ENCODE peak calls at places on chromosomes 2 and 18, in seven cellular contexts. W, V, Y, U, M, K and Q are unnamed samples. For H3K27me3 and H3K4me1, the result is how much of the 10 kb centered on the place peaks cover.

GRCh38 chr18:45343365-45343764 is 271.9 kb upstream of the SLC14A2 start:
- DNase-seq in W (no peak), V (no peak), Y (peak), U (no peak), M (no peak), K (no peak), Q (no peak)

GRCh38 chr2:241869087-241869961 is at the start of gene RTP5:
- DNase-seq in W (no peak), V (no peak), Y (no peak), U (no peak), M (no peak), K (no peak), Q (no peak)

GRCh38 chr2:109203246-109204011 is 74.4 kb downstream of the SH3RF3 start:
- DNase-seq in W (no peak), V (no peak), Y (no peak), U (no peak), M (no peak), K (no peak), Q (no peak)

GRCh38 chr2:109699646-109700045 is 85.5 kb downstream of the SOWAHC start:
- DNase-seq in W (no peak), V (peak), Y (peak), U (no peak), M (no peak), K (no peak), Q (no peak)

GRCh38 chr2:180601016-180601415 is 379.4 kb upstream of the UBE2E3 start:
- DNase-seq in W (no peak), V (no peak), Y (no peak), U (no peak), M (no peak), K (no peak), Q (no peak)

GRCh38 chr18:27583021-27583420 is 397.9 kb upstream of the CHST9 start:
- DNase-seq in W (no peak), V (no peak), Y (no peak), U (no peak), M (no peak), K (no peak), Q (no peak)

GRCh38 chr2:76610451-76610850 is 899.7 kb upstream of the GCFC2 start:
- DNase-seq in W (no peak), V (peak), Y (peak), U (no peak), M (no peak), K (no peak), Q (no peak)

GRCh38 chr2:29189052-29189451 is 73.8 kb downstream of the CLIP4 start:
- DNase-seq in W (no peak), V (no peak), Y (no peak), U (no peak), M (peak), K (no peak), Q (no peak)

GRCh38 chr2:192827735-192828134 is 633.0 kb upstream of the TMEFF2 start:
- DNase-seq in W (no peak), V (no peak), Y (no peak), U (no peak), M (no peak), K (no peak), Q (no peak)

GRCh38 chr2:130836501-130837174 is at the start of gene ARHGEF4:
- DNase-seq in W (peak), V (peak), Y (peak), U (no peak), M (no peak), K (no peak), Q (peak)

GRCh38 chr2:9690252-9690651 is 59.5 kb upstream of the YWHAQ start:
- DNase-seq in W (no peak), V (no peak), Y (peak), U (no peak), M (no peak), K (peak), Q (no peak)

GRCh38 chr2:232898592-232899541 is 28.8 kb downstream of the SNORC start:
- DNase-seq in W (no peak), V (no peak), Y (no peak), U (no peak), M (no peak), K (no peak), Q (no peak)

GRCh38 chr2:79026061-79026460 is 559 bp downstream of the REG3G start:
- DNase-seq in W (no peak), V (no peak), Y (no peak), U (no peak), M (no peak), K (no peak), Q (no peak)

GRCh38 chr2:75168186-75168585 is 31.1 kb downstream of the TACR1 start:
- DNase-seq in W (no peak), V (no peak), Y (peak), U (no peak), M (no peak), K (no peak), Q (no peak)

GRCh38 chr2:236569593-236569973 is at the start of gene ACKR3:
- DNase-seq in W (peak), V (peak), Y (peak), U (peak), M (peak), K (peak), Q (peak)

GRCh38 chr2:205293559-205293958 is 388.7 kb upstream of the NRP2 start:
- DNase-seq in W (no peak), V (no peak), Y (no peak), U (no peak), M (no peak), K (no peak), Q (no peak)

GRCh38 chr2:156541229-156541628 is 105.0 kb downstream of the GPD2 start:
- DNase-seq in W (no peak), V (no peak), Y (no peak), U (no peak), M (no peak), K (no peak), Q (no peak)

GRCh38 chr2:162103443-162104009 is 29.5 kb upstream of the DPP4 start:
- DNase-seq in W (no peak), V (no peak), Y (no peak), U (no peak), M (no peak), K (no peak), Q (no peak)

GRCh38 chr2:128032092-128032491 is 4.2 kb upstream of the SAP130 start:
- DNase-seq in W (peak), V (no peak), Y (no peak), U (no peak), M (no peak), K (no peak), Q (no peak)

GRCh38 chr2:151498178-151498577 is 88.5 kb downstream of the RIF1 start:
- DNase-seq in W (no peak), V (peak), Y (no peak), U (no peak), M (no peak), K (no peak), Q (no peak)

GRCh38 chr2:236562434-236562833 is 7.2 kb upstream of the ACKR3 start:
- DNase-seq in W (no peak), V (peak), Y (peak), U (no peak), M (no peak), K (no peak), Q (no peak)

GRCh38 chr2:113754989-113755689 is 1.3 kb downstream of the SLC35F5 start:
- DNase-seq in W (no peak), V (no peak), Y (no peak), U (no peak), M (no peak), K (no peak), Q (no peak)

GRCh38 chr2:72115361-72116080 is 32.1 kb downstream of the CYP26B1 start:
- DNase-seq in W (peak), V (no peak), Y (peak), U (no peak), M (no peak), K (peak), Q (no peak)

GRCh38 chr2:42234056-42234455 is 64.9 kb downstream of the EML4 start:
- DNase-seq in W (no peak), V (peak), Y (peak), U (no peak), M (no peak), K (no peak), Q (no peak)

GRCh38 chr2:54524236-54524991 is 68.3 kb downstream of the SPTBN1 start:
- DNase-seq in W (peak), V (peak), Y (peak), U (no peak), M (no peak), K (no peak), Q (peak)

GRCh38 chr2:71856709-71857525 is 290.7 kb downstream of the CYP26B1 start:
- DNase-seq in W (no peak), V (peak), Y (peak), U (no peak), M (no peak), K (no peak), Q (no peak)

GRCh38 chr2:120005834-120006521 is 6.9 kb upstream of the EPB41L5 start:
- DNase-seq in W (peak), V (no peak), Y (no peak), U (no peak), M (no peak), K (no peak), Q (no peak)

GRCh38 chr2:207166349-207167128 is 791 bp upstream of the KLF7 start:
- DNase-seq in W (peak), V (peak), Y (peak), U (peak), M (peak), K (peak), Q (peak)

GRCh38 chr2:164644036-164644700 is 22.9 kb upstream of the GRB14 start:
- DNase-seq in W (no peak), V (no peak), Y (no peak), U (no peak), M (no peak), K (no peak), Q (no peak)

GRCh38 chr2:118668431-118669424 is 178.7 kb downstream of the EN1 start:
- DNase-seq in W (peak), V (no peak), Y (peak), U (no peak), M (no peak), K (peak), Q (no peak)

GRCh38 chr18:376307-376706 is 108.5 kb upstream of the THOC1 start:
- DNase-seq in W (no peak), V (no peak), Y (no peak), U (no peak), M (no peak), K (no peak), Q (no peak)

GRCh38 chr18:23204589-23205235 is 69.4 kb downstream of the CABLES1 start:
- DNase-seq in W (no peak), V (no peak), Y (no peak), U (no peak), M (no peak), K (no peak), Q (no peak)

GRCh38 chr18:23733895-23734294 is 44.6 kb downstream of the LAMA3 start:
- DNase-seq in W (no peak), V (no peak), Y (no peak), U (no peak), M (no peak), K (no peak), Q (no peak)

GRCh38 chr2:181036848-181037603 is 56.6 kb downstream of the UBE2E3 start:
- DNase-seq in W (no peak), V (no peak), Y (no peak), U (no peak), M (no peak), K (no peak), Q (no peak)

GRCh38 chr2:120393456-120393855 is 47.5 kb downstream of the INHBB start:
- DNase-seq in W (no peak), V (no peak), Y (no peak), U (no peak), M (no peak), K (no peak), Q (no peak)

DNA sequence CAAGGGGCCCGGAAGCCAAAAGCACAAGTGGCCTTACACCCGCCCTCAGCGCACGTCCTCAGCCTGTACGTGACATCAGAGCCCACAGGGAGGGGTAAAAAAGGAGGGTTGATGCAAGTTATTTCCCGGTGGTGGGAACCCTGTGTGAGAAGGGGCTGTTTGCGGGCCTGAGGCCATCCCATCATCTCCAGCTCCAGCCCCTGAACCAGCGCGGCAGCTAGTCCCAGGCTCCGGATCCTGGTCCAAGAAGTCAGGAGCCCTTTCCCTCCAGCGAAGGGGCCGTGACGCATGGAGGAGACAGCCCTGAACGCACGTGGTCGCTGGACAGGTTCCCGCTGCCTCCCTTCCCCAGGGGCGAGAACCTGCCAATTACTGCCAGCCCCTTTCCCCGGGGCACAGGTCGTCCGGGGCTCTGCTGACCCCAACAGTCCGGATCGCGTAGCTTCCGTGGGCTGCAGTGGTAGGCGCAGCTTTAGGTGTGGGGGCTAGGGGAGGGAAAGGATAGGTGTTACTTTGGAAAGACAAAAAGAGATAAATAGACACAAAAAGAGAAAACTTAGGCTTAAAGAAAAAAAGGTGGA is 1.3 kb upstream of the LRP2 start:
- DNase-seq in W (no peak), V (peak), Y (peak), U (peak), M (no peak), K (no peak), Q (peak)
- H3K27me3 ChIP-seq in W (under half), V (half or more), Y (under half), U (under half), M (under half), K (half or more), Q (under half)

GRCh38 chr18:10059610-10060468 is 146.0 kb downstream of the VAPA start:
- DNase-seq in W (no peak), V (no peak), Y (no peak), U (no peak), M (no peak), K (no peak), Q (no peak)

GRCh38 chr18:10060469-10060782 is 146.6 kb downstream of the VAPA start:
- DNase-seq in W (no peak), V (no peak), Y (no peak), U (no peak), M (no peak), K (no peak), Q (no peak)

GRCh38 chr18:10062941-10063300 is 149.1 kb downstream of the VAPA start:
- DNase-seq in W (no peak), V (no peak), Y (no peak), U (no peak), M (no peak), K (no peak), Q (no peak)

GRCh38 chr18:10062292-10062940 is 148.6 kb downstream of the VAPA start:
- DNase-seq in W (no peak), V (no peak), Y (no peak), U (no peak), M (no peak), K (no peak), Q (no peak)

GRCh38 chr18:10061566-10061965 is 147.8 kb downstream of the VAPA start:
- DNase-seq in W (no peak), V (no peak), Y (no peak), U (no peak), M (no peak), K (no peak), Q (no peak)
- H3K4me1 ChIP-seq in W (under half), V (under half), Y (under half), U (under half), M (under half), K (under half), Q (under half)

DNA sequence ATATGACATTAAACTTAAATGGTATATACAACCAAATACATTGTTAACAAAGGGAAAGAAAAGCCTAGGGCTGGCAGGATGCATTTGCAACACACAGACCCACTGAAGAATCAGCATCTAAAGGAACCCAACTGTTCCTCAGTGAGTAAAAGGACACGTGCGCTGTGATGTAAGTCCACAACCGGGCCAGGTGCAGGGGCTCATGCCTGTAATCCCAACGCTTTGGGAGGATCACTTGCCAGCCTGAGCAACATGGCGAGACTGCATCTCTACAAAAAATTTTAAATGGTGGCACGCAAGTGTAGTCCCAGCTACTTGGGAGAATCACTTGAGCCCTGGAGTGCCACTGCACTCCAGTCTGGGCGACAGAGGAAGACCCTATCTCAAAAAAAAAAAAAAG is 3.9 kb downstream of the DTNB start:
- DNase-seq in W (no peak), V (peak), Y (no peak), U (no peak), M (no peak), K (no peak), Q (no peak)
- H3K27me3 ChIP-seq in W (under half), V (under half), Y (under half), U (under half), M (under half), K (under half), Q (under half)

GRCh38 chr2:68751397-68752339 is 17.1 kb downstream of the ARHGAP25 start:
- DNase-seq in W (peak), V (peak), Y (peak), U (peak), M (peak), K (peak), Q (peak)
- H3K4me1 ChIP-seq in W (under half), V (under half), Y (under half), U (half or more), M (half or more), K (under half), Q (half or more)

GRCh38 chr18:11655605-11655932 is 33.5 kb upstream of the GNAL start:
- DNase-seq in W (no peak), V (no peak), Y (no peak), U (no peak), M (no peak), K (no peak), Q (no peak)

GRCh38 chr18:11658019-11658418 is 31.0 kb upstream of the GNAL start:
- DNase-seq in W (no peak), V (no peak), Y (no peak), U (no peak), M (no peak), K (no peak), Q (no peak)

GRCh38 chr18:11658989-11659388 is 30.1 kb upstream of the GNAL start:
- DNase-seq in W (no peak), V (no peak), Y (peak), U (no peak), M (no peak), K (no peak), Q (no peak)

GRCh38 chr18:11657554-11657953 is 31.5 kb upstream of the GNAL start:
- DNase-seq in W (no peak), V (no peak), Y (no peak), U (no peak), M (no peak), K (no peak), Q (no peak)

DNA sequence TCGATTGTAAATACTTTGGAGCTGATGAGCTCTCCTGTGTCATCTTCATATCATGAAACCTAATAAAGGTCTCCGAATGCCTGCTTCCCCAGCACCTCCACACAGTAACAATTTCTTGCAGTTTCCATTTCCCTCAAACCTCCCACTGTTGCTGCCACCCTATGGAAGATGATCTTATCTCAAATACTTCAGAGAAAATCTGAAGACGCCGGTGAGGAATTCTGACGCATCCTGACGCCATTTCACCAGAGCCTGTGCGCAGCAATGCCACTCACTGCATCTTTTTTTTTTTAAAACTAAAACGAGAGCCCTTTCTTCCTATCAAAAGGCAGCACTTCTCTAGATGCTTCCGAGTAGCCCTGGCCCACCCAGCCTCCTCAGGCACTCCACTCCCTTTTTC is 31.9 kb upstream of the GNAL start:
- DNase-seq in W (no peak), V (no peak), Y (no peak), U (no peak), M (no peak), K (no peak), Q (no peak)
- H3K27me3 ChIP-seq in W (half or more), V (under half), Y (under half), U (under half), M (under half), K (under half), Q (under half)